ENCODE peak calls at places on chromosomes 2 and 18, in ten cellular contexts. One of them, this sample, is unnamed.

GRCh38 chr2:190180313-190181065 is 118.0 kb upstream of the MSTN start:
- DNase-seq in lung: peak
- DNase-seq in GM12878: no peak
- DNase-seq in A549: peak
- DNase-seq in foreskin keratinocyte: peak
- DNase-seq in tibial nerve: no peak
- DNase-seq in breast epithelium: no peak
- DNase-seq in GM23248: peak
- DNase-seq in CD8-positive, alpha-beta T cell: no peak
- DNase-seq in HCT116: peak
- DNase-seq in this sample: peak

GRCh38 chr2:205372141-205372540 is 310.2 kb upstream of the NRP2 start:
- DNase-seq in HCT116: no peak
- DNase-seq in lung: no peak
- DNase-seq in foreskin keratinocyte: peak
- DNase-seq in GM23248: peak
- DNase-seq in A549: no peak
- DNase-seq in CD8-positive, alpha-beta T cell: no peak
- DNase-seq in tibial nerve: no peak
- DNase-seq in GM12878: no peak
- DNase-seq in breast epithelium: no peak
- DNase-seq in this sample: no peak

GRCh38 chr2:206274434-206275273 is at the start of gene ZDBF2:
- DNase-seq in breast epithelium: no peak
- DNase-seq in GM23248: peak
- DNase-seq in A549: peak
- DNase-seq in CD8-positive, alpha-beta T cell: no peak
- DNase-seq in foreskin keratinocyte: no peak
- DNase-seq in HCT116: no peak
- DNase-seq in GM12878: no peak
- DNase-seq in lung: no peak
- DNase-seq in tibial nerve: no peak
- DNase-seq in this sample: peak

GRCh38 chr2:74457129-74457548 is 1.1 kb upstream of the WBP1 start:
- DNase-seq in foreskin keratinocyte: no peak
- DNase-seq in HCT116: no peak
- DNase-seq in breast epithelium: no peak
- DNase-seq in A549: no peak
- DNase-seq in GM12878: no peak
- DNase-seq in tibial nerve: no peak
- DNase-seq in lung: no peak
- DNase-seq in GM23248: no peak
- DNase-seq in CD8-positive, alpha-beta T cell: no peak
- DNase-seq in this sample: no peak

GRCh38 chr2:106944220-106944619 is 58.3 kb upstream of the ST6GAL2 start:
- DNase-seq in CD8-positive, alpha-beta T cell: no peak
- DNase-seq in tibial nerve: no peak
- DNase-seq in A549: no peak
- DNase-seq in HCT116: no peak
- DNase-seq in foreskin keratinocyte: no peak
- DNase-seq in breast epithelium: no peak
- DNase-seq in lung: no peak
- DNase-seq in GM23248: peak
- DNase-seq in GM12878: no peak
- DNase-seq in this sample: no peak

GRCh38 chr18:22639026-22639463 is 221.3 kb upstream of the CTAGE1 start:
- DNase-seq in lung: no peak
- DNase-seq in CD8-positive, alpha-beta T cell: no peak
- DNase-seq in breast epithelium: no peak
- DNase-seq in GM12878: no peak
- DNase-seq in tibial nerve: no peak
- DNase-seq in foreskin keratinocyte: peak
- DNase-seq in A549: peak
- DNase-seq in GM23248: peak
- DNase-seq in HCT116: no peak
- DNase-seq in this sample: no peak

GRCh38 chr2:26011990-26012856 is 21.7 kb upstream of the RAB10 start:
- DNase-seq in breast epithelium: peak
- DNase-seq in foreskin keratinocyte: peak
- DNase-seq in GM23248: peak
- DNase-seq in HCT116: peak
- DNase-seq in CD8-positive, alpha-beta T cell: no peak
- DNase-seq in A549: peak
- DNase-seq in tibial nerve: no peak
- DNase-seq in GM12878: no peak
- DNase-seq in lung: peak
- DNase-seq in this sample: no peak

GRCh38 chr2:152221870-152222269 is 46.3 kb upstream of the STAM2 start:
- DNase-seq in A549: no peak
- DNase-seq in tibial nerve: no peak
- DNase-seq in lung: no peak
- DNase-seq in HCT116: no peak
- DNase-seq in CD8-positive, alpha-beta T cell: no peak
- DNase-seq in GM12878: no peak
- DNase-seq in foreskin keratinocyte: no peak
- DNase-seq in GM23248: peak
- DNase-seq in breast epithelium: no peak
- DNase-seq in this sample: no peak

GRCh38 chr2:236673823-236674185 is 104.2 kb downstream of the ACKR3 start:
- DNase-seq in breast epithelium: no peak
- DNase-seq in A549: no peak
- DNase-seq in tibial nerve: no peak
- DNase-seq in CD8-positive, alpha-beta T cell: no peak
- DNase-seq in lung: peak
- DNase-seq in foreskin keratinocyte: no peak
- DNase-seq in GM12878: no peak
- DNase-seq in GM23248: no peak
- DNase-seq in HCT116: no peak
- DNase-seq in this sample: no peak

GRCh38 chr2:212520340-212520739 is 18.3 kb downstream of the ERBB4 start:
- DNase-seq in tibial nerve: no peak
- DNase-seq in A549: no peak
- DNase-seq in lung: no peak
- DNase-seq in HCT116: peak
- DNase-seq in breast epithelium: no peak
- DNase-seq in foreskin keratinocyte: peak
- DNase-seq in GM23248: peak
- DNase-seq in GM12878: no peak
- DNase-seq in CD8-positive, alpha-beta T cell: no peak
- DNase-seq in this sample: no peak

GRCh38 chr18:56199580-56200320 is 438.6 kb downstream of the TXNL1 start:
- DNase-seq in breast epithelium: no peak
- DNase-seq in CD8-positive, alpha-beta T cell: no peak
- DNase-seq in HCT116: no peak
- DNase-seq in GM23248: no peak
- DNase-seq in foreskin keratinocyte: no peak
- DNase-seq in lung: no peak
- DNase-seq in GM12878: no peak
- DNase-seq in tibial nerve: no peak
- DNase-seq in A549: no peak
- DNase-seq in this sample: no peak

GRCh38 chr18:63168287-63168686 is 151.3 kb downstream of the BCL2 start:
- DNase-seq in lung: no peak
- DNase-seq in GM12878: no peak
- DNase-seq in A549: no peak
- DNase-seq in GM23248: no peak
- DNase-seq in HCT116: no peak
- DNase-seq in foreskin keratinocyte: no peak
- DNase-seq in tibial nerve: no peak
- DNase-seq in CD8-positive, alpha-beta T cell: no peak
- DNase-seq in breast epithelium: no peak
- DNase-seq in this sample: no peak

GRCh38 chr2:70895998-70896764 is 39.5 kb upstream of the ATP6V1B1 start:
- DNase-seq in foreskin keratinocyte: no peak
- DNase-seq in GM23248: no peak
- DNase-seq in GM12878: no peak
- DNase-seq in CD8-positive, alpha-beta T cell: no peak
- DNase-seq in A549: no peak
- DNase-seq in HCT116: no peak
- DNase-seq in tibial nerve: no peak
- DNase-seq in lung: no peak
- DNase-seq in breast epithelium: no peak
- DNase-seq in this sample: no peak

GRCh38 chr2:1496394-1496821 is 83.1 kb downstream of the TPO start:
- DNase-seq in GM12878: no peak
- DNase-seq in HCT116: no peak
- DNase-seq in breast epithelium: peak
- DNase-seq in lung: no peak
- DNase-seq in A549: no peak
- DNase-seq in GM23248: no peak
- DNase-seq in CD8-positive, alpha-beta T cell: no peak
- DNase-seq in foreskin keratinocyte: no peak
- DNase-seq in tibial nerve: no peak
- DNase-seq in this sample: no peak

GRCh38 chr2:154133823-154134222 is 262.1 kb downstream of the GALNT13 start:
- DNase-seq in A549: no peak
- DNase-seq in CD8-positive, alpha-beta T cell: no peak
- DNase-seq in HCT116: no peak
- DNase-seq in breast epithelium: no peak
- DNase-seq in GM12878: no peak
- DNase-seq in tibial nerve: peak
- DNase-seq in foreskin keratinocyte: peak
- DNase-seq in GM23248: peak
- DNase-seq in lung: no peak
- DNase-seq in this sample: no peak

GRCh38 chr18:5975111-5975622 is 79.8 kb upstream of the TMEM200C start:
- DNase-seq in GM23248: peak
- DNase-seq in HCT116: no peak
- DNase-seq in breast epithelium: no peak
- DNase-seq in tibial nerve: no peak
- DNase-seq in lung: no peak
- DNase-seq in GM12878: peak
- DNase-seq in CD8-positive, alpha-beta T cell: no peak
- DNase-seq in foreskin keratinocyte: peak
- DNase-seq in A549: no peak
- DNase-seq in this sample: no peak

GRCh38 chr2:134272831-134273230 is 19.0 kb downstream of the MGAT5 start:
- DNase-seq in breast epithelium: no peak
- DNase-seq in HCT116: no peak
- DNase-seq in CD8-positive, alpha-beta T cell: no peak
- DNase-seq in tibial nerve: no peak
- DNase-seq in lung: no peak
- DNase-seq in foreskin keratinocyte: no peak
- DNase-seq in GM23248: no peak
- DNase-seq in GM12878: no peak
- DNase-seq in A549: no peak
- DNase-seq in this sample: no peak
- H3K27ac ChIP-seq in breast epithelium: no peak
- H3K27ac ChIP-seq in HCT116: no peak
- H3K27ac ChIP-seq in CD8-positive, alpha-beta T cell: no peak
- H3K27ac ChIP-seq in tibial nerve: no peak
- H3K27ac ChIP-seq in lung: no peak
- H3K27ac ChIP-seq in foreskin keratinocyte: no peak
- H3K27ac ChIP-seq in GM23248: no peak
- H3K27ac ChIP-seq in GM12878: peak
- H3K27ac ChIP-seq in A549: no peak
- H3K27ac ChIP-seq in this sample: no peak

GRCh38 chr2:20578266-20578894 is 72.5 kb downstream of the HS1BP3 start:
- DNase-seq in foreskin keratinocyte: no peak
- DNase-seq in A549: no peak
- DNase-seq in GM12878: no peak
- DNase-seq in breast epithelium: no peak
- DNase-seq in GM23248: no peak
- DNase-seq in CD8-positive, alpha-beta T cell: no peak
- DNase-seq in lung: no peak
- DNase-seq in tibial nerve: no peak
- DNase-seq in HCT116: no peak
- DNase-seq in this sample: no peak
- H3K27ac ChIP-seq in foreskin keratinocyte: peak
- H3K27ac ChIP-seq in A549: peak
- H3K27ac ChIP-seq in GM12878: peak
- H3K27ac ChIP-seq in breast epithelium: peak
- H3K27ac ChIP-seq in GM23248: peak
- H3K27ac ChIP-seq in CD8-positive, alpha-beta T cell: no peak
- H3K27ac ChIP-seq in lung: peak
- H3K27ac ChIP-seq in tibial nerve: peak
- H3K27ac ChIP-seq in HCT116: peak
- H3K27ac ChIP-seq in this sample: peak

GRCh38 chr2:96860065-96861029 is 2.5 kb upstream of the ANKRD39 start:
- DNase-seq in GM23248: no peak
- DNase-seq in tibial nerve: no peak
- DNase-seq in foreskin keratinocyte: no peak
- DNase-seq in HCT116: no peak
- DNase-seq in lung: no peak
- DNase-seq in CD8-positive, alpha-beta T cell: no peak
- DNase-seq in GM12878: no peak
- DNase-seq in A549: no peak
- DNase-seq in breast epithelium: no peak
- DNase-seq in this sample: peak
- H3K27ac ChIP-seq in GM23248: no peak
- H3K27ac ChIP-seq in tibial nerve: peak
- H3K27ac ChIP-seq in foreskin keratinocyte: no peak
- H3K27ac ChIP-seq in HCT116: no peak
- H3K27ac ChIP-seq in lung: no peak
- H3K27ac ChIP-seq in CD8-positive, alpha-beta T cell: no peak
- H3K27ac ChIP-seq in GM12878: no peak
- H3K27ac ChIP-seq in A549: no peak
- H3K27ac ChIP-seq in breast epithelium: peak
- H3K27ac ChIP-seq in this sample: peak

GRCh38 chr18:48689548-48689947 is 150.7 kb downstream of the CTIF start:
- DNase-seq in GM12878: no peak
- DNase-seq in breast epithelium: no peak
- DNase-seq in A549: no peak
- DNase-seq in GM23248: no peak
- DNase-seq in lung: no peak
- DNase-seq in tibial nerve: no peak
- DNase-seq in CD8-positive, alpha-beta T cell: no peak
- DNase-seq in HCT116: no peak
- DNase-seq in foreskin keratinocyte: no peak
- DNase-seq in this sample: no peak
- H3K27ac ChIP-seq in GM12878: no peak
- H3K27ac ChIP-seq in breast epithelium: no peak
- H3K27ac ChIP-seq in A549: no peak
- H3K27ac ChIP-seq in GM23248: no peak
- H3K27ac ChIP-seq in lung: no peak
- H3K27ac ChIP-seq in tibial nerve: no peak
- H3K27ac ChIP-seq in CD8-positive, alpha-beta T cell: no peak
- H3K27ac ChIP-seq in HCT116: no peak
- H3K27ac ChIP-seq in foreskin keratinocyte: no peak
- H3K27ac ChIP-seq in this sample: peak

DNA sequence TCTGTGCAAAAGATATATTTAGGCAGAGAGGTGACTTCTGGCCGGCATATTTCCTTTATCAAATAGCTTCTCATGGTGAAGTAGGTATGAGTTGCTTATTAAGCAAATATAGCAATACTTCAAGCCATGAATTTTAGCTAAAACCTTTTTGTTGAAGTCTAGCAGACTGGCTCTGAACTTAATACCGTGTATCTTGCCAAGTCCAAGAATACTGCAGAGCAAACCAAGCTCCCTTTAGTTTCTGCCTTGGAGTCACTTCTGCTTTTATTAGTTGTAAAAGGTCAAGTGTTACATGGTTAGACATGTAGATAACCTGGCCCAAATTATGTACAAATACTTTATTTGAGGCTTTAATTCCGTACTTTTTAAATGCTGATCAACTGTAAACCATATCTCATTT is 627.6 kb upstream of the PKDCC start:
- DNase-seq in A549: no peak
- DNase-seq in GM23248: no peak
- DNase-seq in CD8-positive, alpha-beta T cell: no peak
- DNase-seq in breast epithelium: no peak
- DNase-seq in tibial nerve: no peak
- DNase-seq in HCT116: no peak
- DNase-seq in lung: no peak
- DNase-seq in foreskin keratinocyte: no peak
- DNase-seq in GM12878: no peak
- DNase-seq in this sample: no peak
- H3K27ac ChIP-seq in A549: no peak
- H3K27ac ChIP-seq in GM23248: no peak
- H3K27ac ChIP-seq in CD8-positive, alpha-beta T cell: no peak
- H3K27ac ChIP-seq in breast epithelium: no peak
- H3K27ac ChIP-seq in tibial nerve: no peak
- H3K27ac ChIP-seq in HCT116: no peak
- H3K27ac ChIP-seq in lung: no peak
- H3K27ac ChIP-seq in foreskin keratinocyte: no peak
- H3K27ac ChIP-seq in GM12878: no peak
- H3K27ac ChIP-seq in this sample: no peak